ENCODE peak calls at places on chromosomes 3 and 15, in four cellular contexts. F, M, N and E are unnamed samples.
A peak's percentile ranks its signal among the peaks of the same experiment; 100 is the strongest.

GRCh38 chr15:91790826-91791225 is 62.7 kb upstream of the SLCO3A1 start:
- DNase-seq in F (no peak), M (peak; percentile 7), N (no peak), E (peak; percentile 12)

GRCh38 chr15:91469627-91470567 is 369.8 kb downstream of the SV2B start:
- DNase-seq in F (no peak), M (no peak), N (peak; percentile 44), E (no peak)

GRCh38 chr15:56124391-56124790 is 119.3 kb downstream of the RFX7 start:
- DNase-seq in F (no peak), M (no peak), N (no peak), E (peak; percentile 22)

GRCh38 chr3:124444893-124445292 is 285.4 kb upstream of the UMPS start:
- DNase-seq in F (no peak), M (no peak), N (no peak), E (no peak)

GRCh38 chr3:9746330-9746729 is 3.4 kb upstream of the OGG1 start:
- DNase-seq in F (no peak), M (peak; percentile 84), N (no peak), E (peak; percentile 45)

GRCh38 chr15:89051875-89052274 is 36.4 kb upstream of the ABHD2 start:
- DNase-seq in F (no peak), M (peak; percentile 96), N (no peak), E (no peak)

GRCh38 chr3:3632439-3632838 is 166.8 kb upstream of the LRRN1 start:
- DNase-seq in F (no peak), M (no peak), N (no peak), E (no peak)

GRCh38 chr3:123229145-123229544 is 27.4 kb downstream of the SEC22A start:
- DNase-seq in F (no peak), M (peak; percentile 7), N (no peak), E (no peak)

GRCh38 chr3:52346623-52347530 is 30.8 kb downstream of the DNAH1 start:
- DNase-seq in F (no peak), M (peak; percentile 75), N (no peak), E (peak; percentile 24)

GRCh38 chr3:125594581-125595011 is 701 bp downstream of the OSBPL11 start:
- DNase-seq in F (no peak), M (peak; percentile 61), N (no peak), E (no peak)

GRCh38 chr15:89768071-89768500 is 8.0 kb upstream of the MESP2 start:
- DNase-seq in F (no peak), M (peak; percentile 72), N (no peak), E (no peak)

GRCh38 chr3:121718205-121718846 is 31.2 kb downstream of the GOLGB1 start:
- DNase-seq in F (no peak), M (no peak), N (no peak), E (no peak)

GRCh38 chr15:69609176-69609575 is 156.6 kb downstream of the RPLP1 start:
- DNase-seq in F (no peak), M (peak; percentile 60), N (no peak), E (peak; percentile 39)

GRCh38 chr3:90010341-90010740 is 902.9 kb downstream of the EPHA3 start:
- DNase-seq in F (no peak), M (peak; percentile 57), N (no peak), E (peak; percentile 49)

GRCh38 chr3:56926513-56927282 is 124.9 kb upstream of the ARHGEF3 start:
- DNase-seq in F (no peak), M (peak; percentile 89), N (no peak), E (peak; percentile 51)

GRCh38 chr15:89767411-89767915 is 8.7 kb upstream of the MESP2 start:
- DNase-seq in F (no peak), M (no peak), N (no peak), E (no peak)

GRCh38 chr15:38134252-38134651 is 118.4 kb upstream of the SPRED1 start:
- DNase-seq in F (no peak), M (no peak), N (no peak), E (no peak)

GRCh38 chr15:50854594-50855490 is 53.6 kb upstream of the AP4E1 start:
- DNase-seq in F (peak; percentile 57), M (peak; percentile 40), N (no peak), E (no peak)

GRCh38 chr3:192825657-192826200 is 91.9 kb downstream of the MB21D2 start:
- DNase-seq in F (no peak), M (peak; percentile 34), N (no peak), E (no peak)

GRCh38 chr15:64396790-64397189 is 9.2 kb downstream of the TRIP4 start:
- DNase-seq in F (no peak), M (no peak), N (no peak), E (no peak)

GRCh38 chr15:67050062-67050461 is 15.3 kb upstream of the SMAD3 start:
- DNase-seq in F (no peak), M (peak; percentile 81), N (no peak), E (no peak)

GRCh38 chr3:151919030-151919328 is 45.5 kb downstream of the SUCNR1 start:
- DNase-seq in F (no peak), M (no peak), N (no peak), E (no peak)

GRCh38 chr15:72358121-72358520 is 17.7 kb downstream of the HEXA start:
- DNase-seq in F (no peak), M (peak; percentile 6), N (no peak), E (no peak)

GRCh38 chr3:16350041-16350952 is 85.3 kb downstream of the OXNAD1 start:
- DNase-seq in F (no peak), M (peak; percentile 87), N (no peak), E (no peak)

GRCh38 chr15:52658955-52659354 is 20.2 kb downstream of the ATOSA start:
- DNase-seq in F (peak; percentile 71), M (no peak), N (no peak), E (peak; percentile 66)

GRCh38 chr15:63000706-63001105 is 41.8 kb upstream of the TPM1 start:
- DNase-seq in F (no peak), M (no peak), N (no peak), E (no peak)

GRCh38 chr3:58353722-58354553 is 21.2 kb downstream of the PXK start:
- DNase-seq in F (no peak), M (peak; percentile 48), N (no peak), E (no peak)

GRCh38 chr15:100311099-100311751 is 30.6 kb downstream of the ADAMTS17 start:
- DNase-seq in F (no peak), M (no peak), N (no peak), E (no peak)

GRCh38 chr3:46660543-46661523 is 32.6 kb downstream of the ALS2CL start:
- DNase-seq in F (no peak), M (peak; percentile 32), N (no peak), E (no peak)

GRCh38 chr15:59176653-59177444 is 29.8 kb upstream of the LDHAL6B start:
- DNase-seq in F (no peak), M (no peak), N (no peak), E (no peak)

GRCh38 chr15:89916660-89917059 is 3.9 kb upstream of the ARPIN start:
- DNase-seq in F (no peak), M (no peak), N (no peak), E (no peak)

GRCh38 chr3:13013994-13014754 is 59.1 kb downstream of the IQSEC1 start:
- DNase-seq in F (no peak), M (no peak), N (no peak), E (no peak)

GRCh38 chr3:170724599-170724998 is 138.7 kb upstream of the SLC7A14 start:
- DNase-seq in F (no peak), M (peak; percentile 93), N (no peak), E (no peak)

GRCh38 chr15:60326824-60327654 is 70.7 kb downstream of the ANXA2 start:
- DNase-seq in F (no peak), M (peak; percentile 70), N (peak; percentile 55), E (peak; percentile 79)

GRCh38 chr15:60324706-60325438 is 72.9 kb downstream of the ANXA2 start:
- DNase-seq in F (no peak), M (peak; percentile 37), N (no peak), E (no peak)

GRCh38 chr15:60328852-60329443 is 68.8 kb downstream of the ANXA2 start:
- DNase-seq in F (no peak), M (peak; percentile 63), N (peak; percentile 57), E (peak; percentile 53)

GRCh38 chr15:60325905-60326304 is 71.9 kb downstream of the ANXA2 start:
- DNase-seq in F (no peak), M (no peak), N (no peak), E (no peak)

GRCh38 chr15:60326343-60326742 is 71.4 kb downstream of the ANXA2 start:
- DNase-seq in F (no peak), M (no peak), N (no peak), E (no peak)
- H2AFZ ChIP-seq in F (no peak overlapping the region), M (no peak overlapping the region), N (no peak overlapping the region), E (no peak overlapping the region)

DNA sequence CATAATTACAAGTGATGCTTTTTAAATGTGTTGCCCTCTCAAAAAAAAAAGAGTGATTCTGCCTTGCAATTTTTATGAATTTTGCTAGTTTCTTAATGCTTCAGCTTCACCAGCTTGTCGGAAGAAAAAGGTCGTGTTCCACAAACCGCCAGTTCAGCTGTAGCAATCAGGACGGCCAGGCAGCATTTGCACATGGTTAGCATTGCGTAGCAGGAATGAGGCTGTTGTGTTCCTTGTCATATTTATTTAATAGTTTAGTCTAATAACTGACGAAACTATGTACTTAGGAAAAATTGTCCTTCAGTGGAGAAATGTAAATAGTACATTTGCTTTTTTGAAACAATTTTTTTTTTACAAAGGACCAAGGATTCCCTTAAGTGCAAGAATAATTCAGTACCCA is 64.9 kb upstream of the SELENOK start:
- DNase-seq in F (no peak), M (no peak), N (no peak), E (no peak)
- H3K27me3 ChIP-seq in F (no peaks in the 10 kb centered on the region), M (no peaks in the 10 kb centered on the region), N (no peaks in the 10 kb centered on the region), E (peaks cover 26% of the 10 kb centered on the region)

GRCh38 chr3:194532591-194532990 is 45.8 kb upstream of the ATP13A3 start:
- DNase-seq in F (no peak), M (peak; percentile 13), N (no peak), E (no peak)

GRCh38 chr3:194526164-194526563 is 39.4 kb upstream of the ATP13A3 start:
- DNase-seq in F (no peak), M (no peak), N (no peak), E (no peak)

GRCh38 chr3:194522579-194523046 is 35.8 kb upstream of the ATP13A3 start:
- DNase-seq in F (no peak), M (peak; percentile 73), N (no peak), E (peak; percentile 82)

DNA sequence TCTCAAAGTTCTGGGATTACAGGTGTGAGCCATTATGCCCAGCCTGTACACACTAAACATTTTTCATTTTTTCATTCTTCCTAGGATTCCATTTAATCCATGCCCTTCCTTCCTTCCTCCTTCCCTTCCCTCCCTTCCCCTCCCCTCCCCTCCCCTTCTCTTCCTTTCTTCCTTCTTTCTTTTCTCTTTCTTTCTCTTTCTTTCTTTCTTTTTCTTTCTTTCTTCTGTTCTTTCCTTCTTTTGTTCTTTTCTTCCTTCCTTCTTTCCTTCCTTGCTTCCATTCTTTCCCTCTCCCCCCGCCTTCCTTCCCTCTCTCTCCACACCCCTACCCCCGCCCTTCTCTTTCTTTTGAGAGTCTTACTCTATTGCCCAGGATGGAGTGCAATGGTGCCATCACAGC is 40.9 kb upstream of the ATP13A3 start:
- DNase-seq in F (no peak), M (no peak), N (no peak), E (no peak)
- H2AFZ ChIP-seq in F (no peak overlapping the region), M (no peak overlapping the region), N (no peak overlapping the region), E (no peak overlapping the region)

DNA sequence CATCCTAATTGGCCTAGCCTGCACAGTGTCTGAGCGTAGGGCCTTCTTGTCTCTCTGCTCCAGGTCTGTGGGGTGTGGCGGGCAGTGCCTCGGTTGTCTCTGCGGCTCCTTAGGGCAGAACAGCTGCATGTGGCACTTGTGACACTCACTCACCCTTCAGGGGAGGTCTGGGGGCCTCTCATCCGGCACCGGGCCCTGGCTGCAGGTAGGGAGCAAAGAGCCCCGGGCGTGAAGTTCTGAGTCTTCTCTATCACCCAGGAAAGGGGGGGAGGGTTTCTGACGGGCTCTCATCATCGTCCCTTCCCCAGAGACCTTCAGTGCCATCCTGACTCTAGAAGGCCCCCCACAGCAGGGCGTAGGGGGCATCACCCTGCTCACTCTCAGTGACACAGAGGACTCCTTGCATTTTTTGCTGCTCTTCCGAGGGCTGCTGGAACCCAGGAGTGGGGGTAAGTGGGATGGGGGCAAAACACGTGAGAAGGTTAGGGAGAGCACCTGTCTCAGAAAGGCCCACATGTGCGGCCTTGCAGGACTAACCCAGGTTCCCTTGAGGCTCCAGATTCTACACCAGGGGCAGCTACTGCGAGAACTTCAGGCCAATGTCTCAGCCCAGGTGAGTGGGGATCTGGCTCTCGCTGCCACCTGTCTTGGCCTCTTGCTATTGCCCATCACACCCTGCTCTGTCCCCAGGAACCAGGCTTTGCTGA is 2.6 kb downstream of the CHRD start:
- DNase-seq in F (no peak), M (no peak), N (no peak), E (no peak)
- H3K27me3 ChIP-seq in F (peaks cover 18% of the 10 kb centered on the region), M (peaks cover 28% of the 10 kb centered on the region), N (peaks cover 64% of the 10 kb centered on the region), E (peaks cover 40% of the 10 kb centered on the region)